ENCODE peak calls at places on chromosomes 4 and X, in five cellular contexts. O is HepG2, C is HEK293T, B is GM12878, S is H1. D is an unnamed sample.
A peak's percentile ranks its signal among the peaks of the same experiment; 100 is the strongest.

GRCh38 chrX:47321978-47322377 is 48.4 kb upstream of the ZNF157 start:
- DNase-seq in O (no peak), B (no peak), C (no peak), S (peak; percentile 56), D (no peak)

GRCh38 chr4:8854866-8855265 is 16.8 kb downstream of the HMX1 start:
- DNase-seq in C (no peak), S (no peak), O (no peak), B (no peak), D (no peak)

GRCh38 chr4:37825943-37826281 is 574 bp upstream of the PGM2 start:
- DNase-seq in B (no peak), S (peak; percentile 52), C (peak; percentile 12), O (no peak), D (no peak)

GRCh38 chr4:7254736-7255487 is 62.6 kb downstream of the SORCS2 start:
- DNase-seq in O (no peak), B (peak; percentile 54), C (no peak), S (no peak), D (no peak)

GRCh38 chrX:154399527-154400368 is 1.6 kb downstream of the RPL10 start:
- DNase-seq in B (no peak), S (no peak), O (no peak), C (no peak), D (no peak)

GRCh38 chr4:7663075-7663541 is 228.4 kb upstream of the PSAPL1 start:
- DNase-seq in S (no peak), B (no peak), O (no peak), C (no peak), D (no peak)

GRCh38 chr4:2879026-2879425 is 35.4 kb downstream of the ADD1 start:
- DNase-seq in O (no peak), S (no peak), B (no peak), C (no peak), D (no peak)

GRCh38 chrX:77793950-77794349 is 7.9 kb upstream of the ATRX start:
- DNase-seq in O (no peak), C (no peak), B (no peak), S (no peak), D (no peak)

GRCh38 chr4:137125011-137125410 is 407.3 kb downstream of the PCDH18 start:
- DNase-seq in C (peak; percentile 18), S (no peak), B (no peak), O (no peak), D (no peak)

GRCh38 chrX:47817421-47817820 is 19.3 kb upstream of the ZNF81 start:
- DNase-seq in S (no peak), B (no peak), C (no peak), O (no peak), D (no peak)

GRCh38 chr4:138697771-138698170 is 317.8 kb upstream of the NOCT start:
- DNase-seq in B (no peak), S (no peak), O (no peak), C (no peak), D (no peak)

GRCh38 chr4:26197018-26197779 is 123.6 kb upstream of the RBPJ start:
- DNase-seq in C (no peak), O (no peak), B (peak; percentile 89), S (no peak), D (no peak)

GRCh38 chr4:6499241-6499605 is 26.8 kb upstream of the PPP2R2C start:
- DNase-seq in C (no peak), B (no peak), S (peak; percentile 33), O (no peak), D (no peak)

GRCh38 chr4:30941641-30942040 is 221.5 kb downstream of the PCDH7 start:
- DNase-seq in B (no peak), S (no peak), C (no peak), O (no peak), D (no peak)

GRCh38 chr4:8308144-8308543 is 38.6 kb downstream of the HTRA3 start:
- DNase-seq in C (no peak), B (no peak), S (no peak), O (no peak), D (no peak)

GRCh38 chr4:69875986-69876542 is 16.1 kb upstream of the SULT1E1 start:
- DNase-seq in O (peak; percentile 52), S (no peak), B (no peak), C (no peak), D (no peak)

GRCh38 chrX:14903891-14904290 is 30.7 kb downstream of the MOSPD2 start:
- DNase-seq in B (no peak), C (no peak), S (no peak), O (no peak), D (no peak)

GRCh38 chr4:152486414-152487389 is 49.2 kb downstream of the FBXW7 start:
- DNase-seq in B (no peak), O (peak; percentile 73), S (no peak), C (no peak), D (no peak)

GRCh38 chr4:16109256-16109655 is 25.4 kb upstream of the PROM1 start:
- DNase-seq in O (no peak), S (no peak), C (no peak), B (no peak), D (no peak)

GRCh38 chr4:143282170-143282760 is 54.4 kb upstream of the GAB1 start:
- DNase-seq in S (no peak), O (no peak), C (no peak), B (no peak), D (no peak)

GRCh38 chrX:100979881-100980607 is 10.5 kb downstream of the ARL13A start:
- DNase-seq in O (peak; percentile 24), S (no peak), B (no peak), C (no peak), D (no peak)

GRCh38 chr4:78568640-78569261 is 17.2 kb downstream of the ANXA3 start:
- DNase-seq in B (peak; percentile 40), O (peak; percentile 18), C (no peak), S (no peak), D (no peak)

GRCh38 chr4:72084587-72085011 is 52.8 kb downstream of the NPFFR2 start:
- DNase-seq in B (peak; percentile 13), C (no peak), O (no peak), S (no peak), D (no peak)

GRCh38 chrX:10750581-10750980 is 130.2 kb upstream of the MID1 start:
- DNase-seq in S (no peak), O (no peak), B (no peak), C (no peak), D (no peak)

GRCh38 chrX:281166-281999 is at the start of gene PLCXD1:
- DNase-seq in C (no peak), O (peak; percentile 85), B (no peak), S (peak; percentile 80), D (peak; percentile 72)

GRCh38 chr4:62135565-62136156 is 935.5 kb downstream of the ADGRL3 start:
- DNase-seq in O (no peak), B (no peak), C (no peak), S (no peak), D (no peak)

GRCh38 chrX:107775734-107776511 is at the start of gene TSC22D3:
- DNase-seq in C (peak; percentile 87), O (peak; percentile 4), S (peak; percentile 63), B (no peak), D (no peak)

GRCh38 chr4:173448919-173449641 is 50.2 kb upstream of the SCRG1 start:
- DNase-seq in B (no peak), S (no peak), C (no peak), O (no peak), D (no peak)

GRCh38 chr4:102420563-102421221 is 75.4 kb upstream of the SLC39A8 start:
- DNase-seq in C (no peak), B (no peak), S (no peak), O (peak; percentile 7), D (no peak)

GRCh38 chr4:86461849-86462248 is 102.0 kb upstream of the MAPK10 start:
- DNase-seq in C (no peak), S (no peak), O (no peak), B (no peak), D (no peak)

GRCh38 chr4:49516796-49517195 is 530.7 kb downstream of the CWH43 start:
- DNase-seq in S (no peak), O (no peak), B (no peak), C (no peak), D (no peak)

GRCh38 chrX:149829751-149830191 is 48.0 kb downstream of the MAGEA9 start:
- DNase-seq in O (no peak), S (no peak), B (peak; percentile 35), C (no peak), D (no peak)

GRCh38 chrX:149827254-149827653 is 45.5 kb downstream of the MAGEA9 start:
- DNase-seq in C (no peak), B (no peak), O (no peak), S (no peak), D (no peak)

GRCh38 chrX:149830192-149830873 is 48.6 kb downstream of the MAGEA9 start:
- DNase-seq in C (no peak), O (no peak), B (peak; percentile 17), S (peak; percentile 51), D (peak; percentile 40)

GRCh38 chrX:149825424-149825823 is 43.7 kb downstream of the MAGEA9 start:
- DNase-seq in B (no peak), C (peak; percentile 39), O (peak; percentile 2), S (peak; percentile 72), D (no peak)
- TF ChIP-seq SUZ12 in B (no peak), C (no peak), O (no peak), S (no peak), D (no peak)

DNA sequence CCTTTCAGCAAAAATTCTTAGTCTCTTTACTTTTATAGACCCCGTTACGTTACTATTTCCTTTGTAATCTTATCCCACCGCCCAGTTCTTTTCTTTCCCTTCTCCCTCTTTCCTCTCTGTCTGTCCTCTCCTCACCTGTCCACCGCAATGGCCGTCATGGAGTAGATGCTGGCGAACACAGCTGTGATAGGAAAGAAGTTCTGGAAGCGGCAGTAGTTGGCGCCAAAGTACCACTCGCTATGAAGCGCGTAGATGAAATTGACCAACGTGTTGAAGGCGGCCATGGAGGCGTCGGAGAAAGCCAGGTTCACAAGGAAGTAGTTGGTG is 829 bp downstream of the TACR3 start:
- DNase-seq in B (no peak), O (no peak), S (no peak), C (no peak), D (no peak)
- TF ChIP-seq SUZ12 in B (no peak), O (no peak), S (no peak), C (no peak), D (no peak)

GRCh38 chr4:127641524-127641923 is 8.8 kb downstream of the INTU start:
- DNase-seq in B (no peak), C (no peak), S (no peak), O (no peak), D (no peak)

GRCh38 chr4:127642169-127642568 is 9.4 kb downstream of the INTU start:
- DNase-seq in S (no peak), B (no peak), C (no peak), O (no peak), D (no peak)

GRCh38 chr4:127648061-127648460 is 15.3 kb downstream of the INTU start:
- DNase-seq in B (no peak), O (no peak), S (no peak), C (no peak), D (no peak)

DNA sequence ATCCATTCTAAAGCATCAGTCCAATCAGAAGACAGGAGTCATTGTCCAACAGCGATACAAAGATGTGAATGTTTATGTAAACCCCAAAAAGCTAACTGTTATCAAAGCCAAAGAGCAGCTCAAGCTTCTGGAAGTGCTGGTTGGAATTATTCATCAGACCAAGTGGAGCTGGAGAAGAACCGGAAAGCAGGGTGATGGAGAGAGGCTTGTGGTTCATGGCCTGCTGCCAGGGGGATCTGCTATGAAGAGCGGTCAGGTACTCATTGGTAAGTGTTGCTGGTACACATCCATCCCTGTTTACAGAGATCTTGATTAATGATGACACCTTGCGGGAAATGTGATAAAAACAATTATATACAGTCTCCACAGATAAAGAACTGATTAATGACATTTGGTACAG is 11.0 kb downstream of the INTU start:
- DNase-seq in C (no peak), B (no peak), S (no peak), O (no peak), D (no peak)
- TF ChIP-seq SUZ12 in C (no peak), B (no peak), S (no peak), O (no peak), D (no peak)

GRCh38 chr4:95023110-95023509 is 265.4 kb downstream of the BMPR1B start:
- DNase-seq in O (no peak), S (no peak), C (no peak), B (no peak), D (no peak)
- TF ChIP-seq SUZ12 in O (no peak), S (no peak), C (no peak), B (no peak), D (no peak)